ENCODE peak calls at places on chromosomes 5 and 9, in eight cellular contexts. D is heart left ventricle; V is CD8-positive, alpha-beta memory T cell; U is A673; M is CD8-positive, alpha-beta T cell; C is SK-N-SH; Q is Peyer's patch; E is endothelial cell of umbilical vein. T is an unnamed sample.

GRCh38 chr5:172870807-172871431 is 36.9 kb downstream of the ERGIC1 start:
- DNase-seq in D (no peak), V (no peak), E (peak), M (no peak), C (peak), U (no peak), Q (no peak), T (no peak)

GRCh38 chr9:16735000-16735399 is 135.5 kb downstream of the BNC2 start:
- DNase-seq in C (no peak), V (no peak), E (no peak), M (no peak), Q (no peak), D (no peak), U (no peak), T (no peak)

GRCh38 chr5:174145821-174146220 is 100.3 kb downstream of the NSG2 start:
- DNase-seq in C (peak), V (no peak), E (no peak), Q (no peak), U (no peak), M (no peak), D (no peak), T (no peak)

GRCh38 chr5:73028991-73029540 is 73.2 kb downstream of the FCHO2 start:
- DNase-seq in U (no peak), M (no peak), V (no peak), E (no peak), D (no peak), Q (no peak), C (no peak), T (no peak)

GRCh38 chr5:154162475-154163217 is 27.9 kb upstream of the GALNT10 start:
- DNase-seq in D (peak), Q (no peak), E (no peak), M (no peak), U (peak), C (no peak), V (no peak), T (no peak)

GRCh38 chr5:90747175-90747574 is 188.6 kb downstream of the ADGRV1 start:
- DNase-seq in Q (no peak), C (no peak), M (no peak), V (no peak), D (no peak), E (no peak), U (peak), T (no peak)

GRCh38 chr9:138040446-138041430 is 163.2 kb downstream of the CACNA1B start:
- DNase-seq in D (peak), E (no peak), C (peak), U (no peak), M (no peak), Q (no peak), V (no peak), T (no peak)

GRCh38 chr5:143775258-143775657 is 36.7 kb upstream of the HMHB1 start:
- DNase-seq in D (no peak), E (no peak), M (no peak), U (peak), Q (no peak), V (no peak), C (no peak), T (peak)

GRCh38 chr5:142817031-142817430 is 46.9 kb downstream of the ARHGAP26 start:
- DNase-seq in E (no peak), V (no peak), D (no peak), C (no peak), U (no peak), M (no peak), Q (no peak), T (no peak)

GRCh38 chr5:173495225-173495904 is 121.1 kb downstream of the BOD1 start:
- DNase-seq in E (no peak), C (no peak), Q (no peak), V (no peak), U (no peak), D (no peak), M (no peak), T (no peak)

GRCh38 chr9:2026598-2026997 is 11.5 kb downstream of the SMARCA2 start:
- DNase-seq in U (peak), V (no peak), D (no peak), C (no peak), E (peak), Q (no peak), M (no peak), T (peak)

GRCh38 chr9:95649801-95650213 is 133.0 kb upstream of the PTCH1 start:
- DNase-seq in Q (no peak), E (no peak), M (no peak), C (no peak), D (no peak), U (no peak), V (no peak), T (no peak)

GRCh38 chr5:31771500-31771899 is 132.6 kb downstream of the PDZD2 start:
- DNase-seq in U (no peak), Q (no peak), V (no peak), E (no peak), D (no peak), M (no peak), C (no peak), T (no peak)

GRCh38 chr5:142794527-142794926 is 24.4 kb downstream of the ARHGAP26 start:
- DNase-seq in D (no peak), U (no peak), M (no peak), E (no peak), C (no peak), Q (no peak), V (no peak), T (no peak)

GRCh38 chr9:101487443-101487855 is 46.2 kb upstream of the RNF20 start:
- DNase-seq in C (no peak), D (no peak), E (no peak), U (no peak), V (no peak), M (no peak), Q (no peak), T (no peak)

GRCh38 chr9:19030899-19031298 is 2.1 kb downstream of the SAXO1 start:
- DNase-seq in D (no peak), V (no peak), Q (no peak), C (no peak), U (no peak), M (no peak), E (no peak), T (no peak)

GRCh38 chr9:128124873-128125574 is 2.5 kb downstream of the PTGES2 start:
- DNase-seq in V (peak), M (no peak), C (peak), D (peak), U (peak), E (peak), Q (peak), T (peak)

GRCh38 chr5:159240301-159240870 is 22.7 kb upstream of the UBLCP1 start:
- DNase-seq in M (no peak), V (no peak), Q (no peak), C (no peak), U (peak), D (no peak), E (no peak), T (no peak)

GRCh38 chr5:65817936-65818335 is 95.9 kb downstream of the NLN start:
- DNase-seq in D (no peak), M (no peak), E (no peak), V (no peak), U (no peak), C (no peak), Q (no peak), T (no peak)

GRCh38 chr5:43627028-43627427 is 24.0 kb downstream of the NNT start:
- DNase-seq in C (peak), U (peak), M (no peak), V (no peak), E (peak), D (peak), Q (no peak), T (no peak)

GRCh38 chr5:134584662-134585061 is 48.0 kb downstream of the SAR1B start:
- DNase-seq in C (no peak), V (no peak), Q (no peak), E (no peak), D (no peak), U (no peak), M (no peak), T (no peak)

GRCh38 chr5:15683332-15683731 is 183.4 kb downstream of the FBXL7 start:
- DNase-seq in E (peak), U (no peak), Q (no peak), M (no peak), D (peak), V (no peak), C (no peak), T (no peak)

GRCh38 chr5:74318985-74319563 is 321.5 kb downstream of the ENC1 start:
- DNase-seq in V (no peak), M (no peak), C (no peak), E (no peak), U (no peak), Q (no peak), D (no peak), T (no peak)

GRCh38 chr9:4137234-4137633 is 162.6 kb downstream of the GLIS3 start:
- DNase-seq in D (no peak), E (peak), V (no peak), M (no peak), Q (no peak), U (peak), C (no peak), T (no peak)

GRCh38 chr5:24391816-24392215 is 253.0 kb downstream of the CDH10 start:
- DNase-seq in E (no peak), U (no peak), V (no peak), C (no peak), Q (no peak), D (no peak), M (no peak), T (no peak)

GRCh38 chr9:99820330-99821186 is 1.1 kb upstream of the NR4A3 start:
- DNase-seq in M (peak), E (peak), Q (peak), C (no peak), V (peak), D (peak), U (peak), T (peak)

GRCh38 chr9:80707120-80707519 is 982.2 kb downstream of the TLE1 start:
- DNase-seq in V (no peak), Q (no peak), M (no peak), D (no peak), E (no peak), C (no peak), U (no peak), T (no peak)

GRCh38 chr9:99259231-99259918 is 37.3 kb downstream of the SEC61B start:
- DNase-seq in C (no peak), V (peak), M (peak), E (peak), D (peak), Q (no peak), U (no peak), T (peak)

GRCh38 chr5:56814361-56814962 is 887 bp upstream of the MAP3K1 start:
- DNase-seq in C (peak), U (peak), M (no peak), E (peak), V (peak), D (peak), Q (peak), T (peak)

GRCh38 chr5:143739741-143740140 is 72.2 kb upstream of the HMHB1 start:
- DNase-seq in U (no peak), M (no peak), V (no peak), E (no peak), Q (no peak), D (no peak), C (no peak), T (no peak)

GRCh38 chr5:167096816-167097215 is 1194.6 kb upstream of the WWC1 start:
- DNase-seq in V (no peak), D (no peak), M (no peak), C (no peak), Q (no peak), U (no peak), E (no peak), T (no peak)

GRCh38 chr9:113953541-113953940 is 77.4 kb downstream of the ZNF618 start:
- DNase-seq in D (no peak), E (peak), Q (no peak), V (no peak), M (no peak), U (no peak), C (no peak), T (no peak)

GRCh38 chr9:37197158-37198033 is 77.0 kb downstream of the ZCCHC7 start:
- DNase-seq in C (peak), U (peak), V (no peak), M (no peak), D (no peak), Q (peak), E (peak), T (peak)

GRCh38 chr5:141557681-141558136 is 61.1 kb downstream of the DIAPH1 start:
- DNase-seq in M (peak), C (peak), D (peak), E (peak), V (peak), Q (peak), U (peak), T (peak)

GRCh38 chr5:9037048-9037447 is 508.8 kb downstream of the SEMA5A start:
- DNase-seq in E (no peak), C (no peak), Q (no peak), D (no peak), U (no peak), V (no peak), M (no peak), T (no peak)

GRCh38 chr9:76459691-76460635 is 981 bp downstream of the GCNT1 start:
- DNase-seq in M (no peak), Q (no peak), E (peak), U (peak), C (peak), D (peak), V (no peak), T (no peak)

GRCh38 chr9:113591899-113592625 is 128.5 kb downstream of the RGS3 start:
- DNase-seq in Q (no peak), E (no peak), U (no peak), D (no peak), V (no peak), M (no peak), C (no peak), T (no peak)

GRCh38 chr9:656918-657583 is 184.4 kb upstream of the DMRT1 start:
- DNase-seq in D (no peak), U (no peak), E (no peak), Q (no peak), C (no peak), V (no peak), M (no peak), T (peak)

DNA sequence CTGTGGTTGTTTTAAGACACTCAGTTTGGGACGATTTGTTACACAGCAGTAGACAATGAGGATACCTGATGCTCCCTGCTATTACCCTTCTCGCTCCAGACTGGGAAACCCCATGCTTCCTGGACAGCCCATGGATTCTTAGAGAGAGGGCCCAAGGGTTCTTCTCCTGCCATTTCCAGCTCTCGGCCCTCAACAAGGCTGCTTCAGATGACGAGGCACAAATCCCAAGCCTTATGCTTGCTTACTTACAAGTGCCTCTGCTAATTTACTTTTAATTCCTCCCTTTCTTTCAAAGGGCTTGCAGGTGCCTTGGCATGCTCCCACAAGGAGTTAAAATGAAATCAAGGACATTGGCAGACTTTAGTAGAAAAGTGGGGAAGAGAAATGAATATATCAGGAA is 79.4 kb downstream of the GADD45G start:
- DNase-seq in U (no peak), V (no peak), C (no peak), Q (no peak), E (no peak), M (no peak), D (no peak), T (no peak)
- H3K27ac ChIP-seq in U (no peak), V (no peak), C (no peak), Q (no peak), E (no peak), M (no peak), D (peak), T (no peak)

GRCh38 chr9:21835111-21835510 is 32.7 kb downstream of the MTAP start:
- DNase-seq in V (no peak), M (no peak), D (no peak), U (no peak), E (no peak), C (no peak), Q (no peak), T (no peak)

GRCh38 chr9:21833090-21833801 is 30.8 kb downstream of the MTAP start:
- DNase-seq in C (no peak), E (no peak), D (no peak), V (no peak), U (no peak), M (no peak), Q (peak), T (no peak)

GRCh38 chr9:21840647-21841046 is 38.2 kb downstream of the MTAP start:
- DNase-seq in D (no peak), V (no peak), C (no peak), U (no peak), Q (no peak), M (no peak), E (no peak), T (no peak)

GRCh38 chr9:21837501-21837900 is 35.1 kb downstream of the MTAP start:
- DNase-seq in U (no peak), E (no peak), C (no peak), Q (no peak), D (no peak), M (no peak), V (no peak), T (no peak)

DNA sequence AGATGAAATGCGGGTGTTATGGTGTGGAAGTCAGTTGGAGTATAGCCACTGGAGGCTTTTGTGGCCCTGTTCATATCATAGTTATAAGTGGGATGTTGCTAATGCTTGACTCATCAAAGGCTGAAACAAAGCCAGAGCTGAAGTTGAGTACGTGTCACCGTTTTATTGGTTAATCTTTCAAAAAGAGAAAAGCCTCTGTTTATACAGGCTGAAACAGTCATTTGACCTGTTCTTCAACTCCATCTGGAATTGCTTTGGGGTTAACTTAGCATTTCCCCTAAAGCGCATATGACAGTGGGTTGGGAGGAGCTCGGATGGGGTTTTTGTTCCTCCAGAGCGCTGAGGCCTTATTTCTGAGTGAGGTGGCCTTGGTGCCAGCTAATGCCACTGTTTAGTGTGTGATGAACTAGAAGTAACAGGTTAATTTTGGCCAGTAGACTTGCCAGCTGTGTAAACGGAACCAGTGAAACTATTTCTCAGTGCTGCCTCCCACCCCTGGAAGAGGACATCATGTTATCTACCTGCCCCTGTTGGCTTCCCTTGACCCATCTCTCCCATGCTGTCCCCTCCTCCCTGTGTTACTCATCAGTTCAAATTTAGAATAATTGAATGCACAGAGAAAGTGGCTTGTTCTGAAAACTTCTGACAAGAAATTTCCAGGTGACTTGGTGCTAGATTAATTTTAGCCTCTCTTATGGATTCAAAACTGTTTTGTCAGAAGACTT is 34.2 kb downstream of the MTAP start:
- DNase-seq in C (no peak), M (no peak), E (peak), D (no peak), U (peak), Q (no peak), V (no peak), T (no peak)
- H3K4me3 ChIP-seq in C (peak), M (no peak), E (no peak), D (no peak), U (no peak), Q (no peak), V (no peak), T (no peak)

DNA sequence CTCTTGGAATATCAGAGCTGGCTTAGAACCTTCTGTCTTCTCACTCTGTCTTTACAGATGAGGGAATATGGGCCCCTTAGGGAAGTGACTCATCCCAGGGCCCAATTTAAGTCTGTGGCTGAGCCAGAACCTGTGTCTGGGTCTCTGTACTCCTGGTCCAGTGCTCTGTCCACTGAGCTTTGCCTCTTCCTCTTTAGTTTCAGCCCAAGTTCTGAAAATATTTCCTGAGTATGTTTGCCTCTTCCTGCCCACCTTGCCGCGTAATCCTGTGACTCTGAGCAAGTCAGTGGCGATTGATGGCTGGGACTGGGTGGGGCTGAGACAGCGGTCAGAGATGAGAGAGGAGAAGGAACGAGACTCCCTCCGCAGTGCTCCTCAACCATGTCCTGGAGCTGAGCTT is 7.8 kb downstream of the IER5L start:
- DNase-seq in E (peak), U (no peak), M (no peak), V (no peak), D (no peak), C (no peak), Q (no peak), T (no peak)
- H3K27ac ChIP-seq in E (peak), U (no peak), M (no peak), V (no peak), D (no peak), C (peak), Q (no peak), T (no peak)

GRCh38 chr5:177491983-177492746 is 5.2 kb downstream of the PDLIM7 start:
- DNase-seq in Q (no peak), V (no peak), M (no peak), U (no peak), C (no peak), D (no peak), E (no peak), T (no peak)
- H3K4me3 ChIP-seq in Q (no peak), V (no peak), M (no peak), U (no peak), C (no peak), D (no peak), E (no peak), T (no peak)

T was measured in CD4-positive, CD25-positive, alpha-beta regulatory T cell.